ENCODE peak calls at places on chromosome 18, in four cellular contexts. G, S, U and D are unnamed samples.
A peak's percentile ranks its signal among the peaks of the same experiment; 100 is the strongest.

GRCh38 chr18:59141294-59142068 is 1.8 kb downstream of the SEC11C start:
- DNase-seq in G (no peak), S (no peak), U (no peak), D (no peak)

GRCh38 chr18:76495435-76496199 is 575 bp upstream of the ZNF516 start:
- DNase-seq in G (peak; percentile 59), S (peak; percentile 77), U (peak; percentile 84), D (peak; percentile 59)

GRCh38 chr18:40851014-40851429 is 1104.0 kb upstream of the PIK3C3 start:
- DNase-seq in G (no peak), S (peak; percentile 27), U (no peak), D (peak; percentile 9)

GRCh38 chr18:26628017-26628416 is 79.7 kb upstream of the KCTD1 start:
- DNase-seq in G (no peak), S (no peak), U (no peak), D (no peak)

GRCh38 chr18:78780719-78781600 is 198.7 kb upstream of the SALL3 start:
- DNase-seq in G (no peak), S (no peak), U (peak; percentile 58), D (no peak)

GRCh38 chr18:79949571-79950439 is 1.6 kb downstream of the SLC66A2 start:
- DNase-seq in G (no peak), S (no peak), U (peak; percentile 7), D (no peak)

GRCh38 chr18:34915046-34915445 is 126.2 kb upstream of the MAPRE2 start:
- DNase-seq in G (no peak), S (no peak), U (no peak), D (no peak)

GRCh38 chr18:29181151-29181901 is 1004.4 kb upstream of the CDH2 start:
- DNase-seq in G (no peak), S (peak; percentile 97), U (no peak), D (peak; percentile 97)

GRCh38 chr18:79169958-79170555 is 100.9 kb downstream of the ATP9B start:
- DNase-seq in G (no peak), S (peak; percentile 57), U (no peak), D (peak; percentile 6)

GRCh38 chr18:36352384-36352783 is 54.9 kb downstream of the FHOD3 start:
- DNase-seq in G (no peak), S (peak; percentile 96), U (no peak), D (peak; percentile 94)

GRCh38 chr18:45046226-45046625 is 365.5 kb downstream of the SETBP1 start:
- DNase-seq in G (no peak), S (no peak), U (no peak), D (no peak)

GRCh38 chr18:60372598-60372997 is at the start of gene MC4R:
- DNase-seq in G (peak; percentile 77), S (peak; percentile 38), U (peak; percentile 71), D (peak; percentile 78)

GRCh38 chr18:62897153-62897552 is 181.8 kb downstream of the PHLPP1 start:
- DNase-seq in G (no peak), S (peak; percentile 45), U (no peak), D (peak; percentile 67)

GRCh38 chr18:48940854-48941531 is 9.8 kb downstream of the SMAD7 start:
- DNase-seq in G (peak; percentile 86), S (no peak), U (no peak), D (no peak)

GRCh38 chr18:37720706-37721105 is 155.1 kb upstream of the CELF4 start:
- DNase-seq in G (no peak), S (no peak), U (no peak), D (no peak)

GRCh38 chr18:66156946-66157687 is 406.3 kb downstream of the CDH7 start:
- DNase-seq in G (no peak), S (no peak), U (no peak), D (no peak)

GRCh38 chr18:8121942-8122480 is 487.2 kb upstream of the RAB12 start:
- DNase-seq in G (no peak), S (peak; percentile 91), U (peak; percentile 62), D (peak; percentile 73)

GRCh38 chr18:69494841-69495240 is 94.2 kb downstream of the DOK6 start:
- DNase-seq in G (no peak), S (no peak), U (no peak), D (no peak)

GRCh38 chr18:50297621-50298442 is 10.3 kb upstream of the CXXC1 start:
- DNase-seq in G (peak; percentile 89), S (peak; percentile 76), U (peak; percentile 89), D (peak; percentile 80)

GRCh38 chr18:55256568-55257289 is 297.5 kb upstream of the CCDC68 start:
- DNase-seq in G (no peak), S (no peak), U (no peak), D (peak; percentile 84)

GRCh38 chr18:26540041-26540628 is 8.2 kb downstream of the KCTD1 start:
- DNase-seq in G (no peak), S (peak; percentile 58), U (no peak), D (peak; percentile 80)